ENCODE peak calls at places on chromosomes 13 and 19, in ten cellular contexts. R is left ventricle myocardium inferior; F is GM06990; Z is pancreas; H is thoracic aorta; E is cardiac muscle cell; I is tibial artery; N is body of pancreas; U is CD8-positive, alpha-beta memory T cell; S is DND-41. P is an unnamed sample. For H3K27me3, the result is how much of the 10 kb centered on the place peaks cover.

GRCh38 chr19:38162094-38162493 is 61.9 kb downstream of the DPF1 start:
- DNase-seq in Z (no peak), H (no peak), N (no peak), F (no peak), E (no peak), I (no peak), S (no peak), R (no peak), U (no peak), P (no peak)

GRCh38 chr13:23427342-23428182 is 5.9 kb downstream of the SACS start:
- DNase-seq in N (peak), Z (no peak), I (peak), F (no peak), E (no peak), S (no peak), U (no peak), H (peak), R (no peak), P (no peak)

GRCh38 chr19:48754950-48755645 is at the start of gene FGF21:
- DNase-seq in H (no peak), S (no peak), F (no peak), R (no peak), E (no peak), N (peak), U (no peak), Z (no peak), I (no peak), P (no peak)

GRCh38 chr13:70729369-70729768 is 621.1 kb upstream of the KLHL1 start:
- DNase-seq in N (no peak), Z (no peak), I (no peak), E (no peak), R (no peak), S (no peak), H (no peak), U (no peak), F (no peak), P (no peak)

GRCh38 chr13:113845055-113845454 is 18.8 kb downstream of the GAS6 start:
- DNase-seq in H (no peak), S (no peak), F (no peak), Z (peak), U (no peak), I (peak), N (no peak), E (no peak), R (peak), P (peak)

GRCh38 chr13:26050568-26051230 is 1.1 kb downstream of the SHISA2 start:
- DNase-seq in H (no peak), U (no peak), F (no peak), S (no peak), R (no peak), N (peak), I (no peak), E (peak), Z (peak), P (peak)

GRCh38 chr19:6862673-6863078 is 24.7 kb upstream of the ADGRE1 start:
- DNase-seq in S (peak), N (peak), E (peak), H (no peak), R (peak), Z (peak), U (peak), I (peak), F (peak), P (peak)

GRCh38 chr19:33273065-33273736 is 29.1 kb downstream of the CEBPA start:
- DNase-seq in N (no peak), R (no peak), I (no peak), H (no peak), E (no peak), Z (no peak), U (no peak), F (no peak), S (no peak), P (no peak)

GRCh38 chr13:110493161-110493593 is 68.3 kb downstream of the RAB20 start:
- DNase-seq in F (no peak), U (no peak), S (no peak), H (no peak), R (no peak), I (no peak), Z (no peak), N (no peak), E (no peak), P (no peak)

GRCh38 chr13:75492389-75492788 is 10.4 kb upstream of the TBC1D4 start:
- DNase-seq in H (no peak), F (no peak), E (no peak), I (no peak), Z (no peak), R (no peak), S (no peak), U (no peak), N (no peak), P (no peak)

GRCh38 chr19:8305798-8306197 is 2.4 kb downstream of the CD320 start:
- DNase-seq in U (no peak), F (no peak), I (peak), Z (peak), E (no peak), S (peak), H (no peak), R (no peak), N (peak), P (no peak)

GRCh38 chr13:22828081-22828480 is 352.7 kb upstream of the SGCG start:
- DNase-seq in E (no peak), Z (no peak), U (no peak), S (no peak), I (no peak), N (no peak), R (no peak), F (no peak), H (no peak), P (peak)

GRCh38 chr13:26529441-26529840 is 28.0 kb upstream of the WASF3 start:
- DNase-seq in Z (no peak), S (peak), U (no peak), F (no peak), E (peak), I (no peak), N (peak), R (peak), H (no peak), P (peak)

GRCh38 chr19:47631681-47632446 is 22.9 kb downstream of the BICRA start:
- DNase-seq in U (no peak), N (no peak), E (no peak), I (peak), S (no peak), F (no peak), Z (no peak), H (no peak), R (peak), P (no peak)

GRCh38 chr13:33119886-33120543 is 103.8 kb downstream of the KL start:
- DNase-seq in Z (no peak), H (no peak), R (no peak), F (no peak), N (no peak), S (no peak), E (no peak), U (no peak), I (no peak), P (no peak)

GRCh38 chr13:25406377-25406776 is 34.6 kb downstream of the ATP8A2 start:
- DNase-seq in N (no peak), R (no peak), Z (no peak), U (no peak), H (no peak), E (no peak), F (no peak), S (no peak), I (no peak), P (no peak)

GRCh38 chr19:3403489-3404323 is 37.3 kb downstream of the NFIC start:
- DNase-seq in F (no peak), H (peak), S (peak), U (no peak), N (peak), E (peak), R (peak), I (peak), Z (peak), P (peak)

GRCh38 chr19:48000846-48001245 is 6.4 kb downstream of the ELSPBP1 start:
- DNase-seq in E (no peak), N (no peak), R (no peak), Z (no peak), H (no peak), S (no peak), U (no peak), F (no peak), I (no peak), P (no peak)

GRCh38 chr19:16127080-16127479 is 15.4 kb downstream of the RAB8A start:
- DNase-seq in I (no peak), U (no peak), S (no peak), R (no peak), Z (no peak), E (no peak), H (no peak), N (no peak), F (no peak), P (no peak)

GRCh38 chr19:28485300-28485699 is 727.7 kb downstream of the UQCRFS1 start:
- DNase-seq in H (no peak), Z (no peak), F (no peak), S (no peak), E (peak), R (no peak), N (peak), I (no peak), U (no peak), P (no peak)

GRCh38 chr13:71303144-71303543 is 563.9 kb downstream of the DACH1 start:
- DNase-seq in H (no peak), U (no peak), E (no peak), S (no peak), N (no peak), F (no peak), R (no peak), I (no peak), Z (no peak), P (no peak)

GRCh38 chr13:31014461-31014860 is 82.0 kb downstream of the TEX26 start:
- DNase-seq in F (no peak), H (no peak), R (no peak), S (no peak), U (no peak), Z (no peak), N (no peak), E (no peak), I (no peak), P (no peak)

GRCh38 chr13:114135731-114136171 is 3.3 kb upstream of the RASA3 start:
- DNase-seq in E (no peak), Z (peak), F (no peak), R (no peak), H (no peak), S (no peak), N (no peak), U (no peak), I (peak), P (no peak)

GRCh38 chr19:38869836-38870607 is 8.1 kb downstream of the RINL start:
- DNase-seq in I (peak), E (peak), F (peak), N (peak), H (no peak), Z (peak), S (peak), R (peak), U (peak), P (peak)

GRCh38 chr13:112128052-112128610 is 61.2 kb downstream of the SOX1 start:
- DNase-seq in F (no peak), S (no peak), E (no peak), I (peak), Z (no peak), R (no peak), U (no peak), H (no peak), N (no peak), P (no peak)

GRCh38 chr13:113009743-113010509 is 40.9 kb downstream of the MCF2L start:
- DNase-seq in E (no peak), R (no peak), Z (no peak), I (no peak), N (no peak), U (no peak), H (no peak), F (no peak), S (no peak), P (no peak)

GRCh38 chr13:67224148-67224846 is 5.8 kb downstream of the PCDH9 start:
- DNase-seq in R (peak), I (peak), E (peak), F (no peak), H (peak), N (peak), U (peak), Z (peak), S (peak), P (peak)

GRCh38 chr13:23515116-23515515 is 55.1 kb upstream of the TNFRSF19 start:
- DNase-seq in E (no peak), S (no peak), R (no peak), H (no peak), F (no peak), N (no peak), U (no peak), I (no peak), Z (no peak), P (no peak)

GRCh38 chr13:40328091-40328490 is 338.4 kb downstream of the FOXO1 start:
- DNase-seq in N (no peak), H (no peak), R (no peak), E (no peak), S (no peak), U (no peak), I (no peak), F (no peak), Z (no peak), P (no peak)

GRCh38 chr13:44229371-44230030 is 144.1 kb upstream of the SERP2 start:
- DNase-seq in I (no peak), H (no peak), E (no peak), U (no peak), N (no peak), Z (no peak), R (no peak), F (no peak), S (no peak), P (no peak)

GRCh38 chr13:46759861-46760260 is 37.1 kb downstream of the ESD start:
- DNase-seq in S (no peak), U (no peak), N (no peak), I (no peak), F (no peak), R (no peak), E (no peak), H (no peak), Z (no peak), P (no peak)

GRCh38 chr19:2168619-2169424 is 5.1 kb downstream of the DOT1L start:
- DNase-seq in N (peak), H (peak), E (peak), S (no peak), I (peak), U (peak), R (peak), F (peak), Z (peak), P (peak)

GRCh38 chr19:42989851-42990250 is 36.4 kb downstream of the PSG11 start:
- DNase-seq in R (no peak), F (no peak), I (no peak), H (no peak), N (no peak), Z (no peak), E (no peak), S (no peak), U (no peak), P (no peak)

GRCh38 chr13:71464673-71465072 is 402.3 kb downstream of the DACH1 start:
- DNase-seq in H (no peak), F (no peak), S (no peak), R (no peak), Z (no peak), E (no peak), I (no peak), N (no peak), U (no peak), P (no peak)

GRCh38 chr19:10551698-10552301 is 8.1 kb downstream of the ATG4D start:
- DNase-seq in Z (peak), H (no peak), U (peak), F (no peak), N (peak), E (no peak), S (peak), I (no peak), R (no peak), P (no peak)

GRCh38 chr19:3509566-3509989 is 3.5 kb downstream of the FZR1 start:
- DNase-seq in E (no peak), F (no peak), I (no peak), N (no peak), R (no peak), Z (no peak), H (no peak), U (no peak), S (no peak), P (no peak)

GRCh38 chr13:75621147-75621546 is 15.0 kb upstream of the LMO7 start:
- DNase-seq in H (no peak), Z (no peak), N (no peak), I (no peak), R (no peak), E (no peak), U (no peak), F (no peak), S (no peak), P (no peak)

GRCh38 chr19:1324792-1325567 is 39.3 kb downstream of the EFNA2 start:
- DNase-seq in F (no peak), R (peak), Z (peak), I (no peak), H (no peak), U (no peak), E (peak), N (peak), S (no peak), P (peak)

GRCh38 chr13:27472941-27473340 is 22.6 kb upstream of the MTIF3 start:
- DNase-seq in R (no peak), S (peak), N (no peak), E (no peak), I (no peak), Z (no peak), F (no peak), U (no peak), H (no peak), P (no peak)

GRCh38 chr13:106696719-106697118 is 128.8 kb upstream of the ARGLU1 start:
- DNase-seq in E (no peak), F (no peak), I (no peak), U (no peak), S (no peak), Z (no peak), H (no peak), N (no peak), R (no peak), P (no peak)

GRCh38 chr19:13478576-13478975 is 27.7 kb downstream of the CACNA1A start:
- DNase-seq in U (no peak), F (no peak), S (no peak), Z (no peak), H (no peak), E (no peak), I (no peak), R (no peak), N (no peak), P (no peak)

GRCh38 chr19:13476071-13476470 is 30.2 kb downstream of the CACNA1A start:
- DNase-seq in E (no peak), I (no peak), U (no peak), Z (no peak), F (no peak), N (no peak), H (no peak), R (no peak), S (no peak), P (no peak)

GRCh38 chr19:13475044-13475443 is 31.2 kb downstream of the CACNA1A start:
- DNase-seq in U (no peak), E (no peak), R (no peak), H (no peak), I (no peak), N (no peak), Z (no peak), F (no peak), S (no peak), P (no peak)
- H3K27me3 ChIP-seq in U (under half), E (under half), R (under half), H (under half), I (under half), N (under half), Z (under half), F (under half), S (under half), P (under half)

GRCh38 chr13:74005320-74006154 is 128.7 kb downstream of the KLF12 start:
- DNase-seq in E (no peak), I (no peak), S (no peak), N (no peak), U (no peak), F (no peak), Z (no peak), H (no peak), R (no peak), P (no peak)

GRCh38 chr13:74000906-74001305 is 133.3 kb downstream of the KLF12 start:
- DNase-seq in H (no peak), N (no peak), F (no peak), Z (no peak), U (no peak), E (no peak), I (no peak), R (no peak), S (no peak), P (no peak)

GRCh38 chr13:74009100-74009668 is 125.0 kb downstream of the KLF12 start:
- DNase-seq in R (no peak), E (no peak), S (no peak), F (no peak), H (no peak), U (no peak), Z (no peak), N (no peak), I (no peak), P (no peak)

GRCh38 chr13:74003374-74003773 is 130.8 kb downstream of the KLF12 start:
- DNase-seq in F (no peak), R (no peak), I (no peak), E (no peak), Z (no peak), N (no peak), H (no peak), S (no peak), U (no peak), P (no peak)

DNA sequence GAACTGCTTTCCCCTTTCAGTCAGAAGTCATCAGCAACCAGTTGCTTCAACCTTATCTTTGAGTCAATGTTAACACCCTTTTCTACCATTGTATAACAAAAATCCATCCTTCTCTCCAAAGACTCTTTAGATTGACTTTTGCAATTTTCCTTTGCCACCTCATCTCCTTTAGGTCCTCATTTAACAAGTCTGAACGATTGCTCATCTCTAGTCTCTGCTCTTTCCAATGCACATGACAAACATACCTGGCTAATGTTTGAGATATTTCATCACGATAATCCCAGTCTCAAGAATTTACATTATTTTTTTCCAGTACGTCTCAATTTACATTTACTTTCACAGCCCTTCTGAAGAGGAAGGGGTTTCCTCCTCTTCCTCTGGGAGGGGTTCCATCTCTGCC is 127.5 kb downstream of the KLF12 start:
- DNase-seq in R (no peak), F (no peak), I (no peak), Z (no peak), N (no peak), U (no peak), S (no peak), H (no peak), E (no peak), P (no peak)
- H3K27me3 ChIP-seq in R (under half), F (under half), I (under half), Z (under half), N (under half), U (under half), S (under half), H (under half), E (under half), P (under half)

GRCh38 chr19:44707794-44708193 is 8.8 kb downstream of the CEACAM16 start:
- DNase-seq in R (no peak), U (no peak), N (no peak), Z (no peak), F (no peak), E (no peak), S (no peak), H (no peak), I (no peak), P (no peak)
- H3K27me3 ChIP-seq in R (under half), U (under half), N (under half), Z (under half), F (under half), E (under half), S (under half), H (under half), I (under half), P (under half)

DNA sequence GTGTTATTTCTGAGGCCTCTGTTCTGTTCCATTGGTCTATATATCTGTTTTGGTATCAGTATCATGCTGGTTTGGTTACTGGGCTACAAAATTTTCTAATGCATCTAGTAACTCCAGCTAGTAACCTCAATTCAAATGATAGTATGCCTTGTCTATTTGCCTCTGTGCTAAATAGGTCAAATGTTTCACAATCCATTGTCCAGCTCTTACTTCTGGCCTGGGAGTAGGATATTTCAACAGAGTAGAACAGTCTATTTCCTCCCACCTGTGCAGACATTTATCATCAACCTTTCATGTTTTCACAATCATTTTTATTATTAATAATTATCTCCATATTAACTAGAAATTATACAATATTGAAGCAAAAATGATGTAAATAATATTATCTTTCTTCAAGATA is 18.1 kb upstream of the NDFIP2 start:
- DNase-seq in S (no peak), U (no peak), R (no peak), N (no peak), I (no peak), H (no peak), F (no peak), E (no peak), Z (no peak), P (no peak)
- H3K27me3 ChIP-seq in S (under half), U (under half), R (under half), N (under half), I (under half), H (under half), F (under half), E (under half), Z (under half), P (under half)